ENCODE peak calls at places on chromosome 19, in ten cellular contexts. Z is immature natural killer cell; I is WTC11; M is nucleus accumbens; D is lower lobe of right lung; N is stimulated activated CD8-positive, alpha-beta memory T cell treated with anti-CD3 and anti-CD28 coated beads, Interleukin-4, amount 100 ng/mL, for 1 hour; P is AG09309; A is Peyer's patch; E is activated CD4-positive, alpha-beta T cell treated with anti-CD3 and anti-CD28 coated beads for 48 hours; S is stimulated activated CD4-positive, alpha-beta T cell treated with anti-CD3 and anti-CD28 coated beads, Interleukin-1b, Interleukin-23, amount 100 ng/mL, for 1 hour. L is an unnamed sample.

GRCh38 chr19:29262085-29262484 is 49.1 kb upstream of the UQCRFS1 start:
- DNase-seq in Z (no peak), I (no peak), M (no peak), D (no peak), N (no peak), P (no peak), A (no peak), E (no peak), S (no peak), L (no peak)

GRCh38 chr19:1365306-1365963 is 18.3 kb upstream of the NDUFS7 start:
- DNase-seq in Z (no peak), I (no peak), M (no peak), D (no peak), N (no peak), P (no peak), A (no peak), E (no peak), S (no peak), L (no peak)

GRCh38 chr19:6664916-6665315 is 5.0 kb downstream of the TNFSF14 start:
- DNase-seq in Z (no peak), I (no peak), M (no peak), D (no peak), N (no peak), P (no peak), A (no peak), E (no peak), S (no peak), L (no peak)

GRCh38 chr19:58218899-58219298 is 9.8 kb upstream of the ZNF544 start:
- DNase-seq in Z (peak), I (peak), M (no peak), D (no peak), N (no peak), P (no peak), A (no peak), E (peak), S (peak), L (no peak)

GRCh38 chr19:55606817-55607216 is 1.4 kb downstream of the ZNF865 start:
- DNase-seq in Z (no peak), I (no peak), M (no peak), D (no peak), N (no peak), P (no peak), A (no peak), E (no peak), S (no peak), L (no peak)

GRCh38 chr19:41206926-41207750 is 11.9 kb upstream of the AXL start:
- DNase-seq in Z (no peak), I (no peak), M (no peak), D (no peak), N (no peak), P (no peak), A (peak), E (no peak), S (no peak), L (no peak)

GRCh38 chr19:41746593-41747227 is 8.6 kb upstream of the CEACAM6 start:
- DNase-seq in Z (peak), I (peak), M (peak), D (peak), N (no peak), P (peak), A (peak), E (peak), S (peak), L (peak)

GRCh38 chr19:48779636-48780035 is 24.3 kb downstream of the FGF21 start:
- DNase-seq in Z (no peak), I (no peak), M (no peak), D (no peak), N (no peak), P (no peak), A (no peak), E (no peak), S (no peak), L (no peak)

GRCh38 chr19:1453525-1454371 is 3.8 kb downstream of the APC2 start:
- DNase-seq in Z (no peak), I (no peak), M (peak), D (no peak), N (no peak), P (no peak), A (no peak), E (no peak), S (no peak), L (no peak)

GRCh38 chr19:6063576-6063961 is 46.7 kb downstream of the RFX2 start:
- DNase-seq in Z (no peak), I (no peak), M (no peak), D (no peak), N (no peak), P (no peak), A (no peak), E (no peak), S (no peak), L (no peak)

GRCh38 chr19:34416021-34416545 is 11.9 kb downstream of the PDCD2L start:
- DNase-seq in Z (no peak), I (no peak), M (no peak), D (no peak), N (no peak), P (no peak), A (peak), E (no peak), S (no peak), L (no peak)

GRCh38 chr19:33407140-33407551 is 33.6 kb downstream of the CEBPG start:
- DNase-seq in Z (no peak), I (peak), M (no peak), D (no peak), N (no peak), P (no peak), A (no peak), E (no peak), S (no peak), L (no peak)

GRCh38 chr19:32688315-32688714 is 3.3 kb upstream of the NUDT19 start:
- DNase-seq in Z (no peak), I (no peak), M (no peak), D (no peak), N (no peak), P (no peak), A (no peak), E (no peak), S (no peak), L (no peak)

GRCh38 chr19:55353803-55354697 is 469 bp downstream of the COX6B2 start:
- DNase-seq in Z (peak), I (peak), M (no peak), D (peak), N (no peak), P (no peak), A (peak), E (peak), S (peak), L (peak)

GRCh38 chr19:2693492-2693891 is 9.0 kb downstream of the GNG7 start:
- DNase-seq in Z (no peak), I (no peak), M (no peak), D (no peak), N (no peak), P (no peak), A (no peak), E (no peak), S (no peak), L (no peak)

L was measured in SW 1271.